ENCODE peak calls at places on chromosomes 5 and 9, in eight cellular contexts. One of them, this sample, is unnamed. For H3K27me3, the result is how much of the 10 kb centered on the place peaks cover.

GRCh38 chr5:96930058-96930457 is 5.8 kb upstream of the LNPEP start:
- DNase-seq in BJ: no peak
- DNase-seq in GM12878: no peak
- DNase-seq in transverse colon: no peak
- DNase-seq in adrenal gland: no peak
- DNase-seq in keratinocyte: no peak
- DNase-seq in stomach: no peak
- DNase-seq in CD4-positive, CD25-positive, alpha-beta regulatory T cell: no peak
- DNase-seq in this sample: no peak

GRCh38 chr9:81382281-81382680 is 307.1 kb downstream of the TLE1 start:
- DNase-seq in BJ: no peak
- DNase-seq in GM12878: no peak
- DNase-seq in transverse colon: no peak
- DNase-seq in adrenal gland: no peak
- DNase-seq in keratinocyte: no peak
- DNase-seq in stomach: no peak
- DNase-seq in CD4-positive, CD25-positive, alpha-beta regulatory T cell: no peak
- DNase-seq in this sample: no peak

GRCh38 chr9:135512904-135513303 is 8.3 kb upstream of the LCN1 start:
- DNase-seq in BJ: no peak
- DNase-seq in GM12878: no peak
- DNase-seq in transverse colon: no peak
- DNase-seq in adrenal gland: no peak
- DNase-seq in keratinocyte: no peak
- DNase-seq in stomach: no peak
- DNase-seq in CD4-positive, CD25-positive, alpha-beta regulatory T cell: no peak
- DNase-seq in this sample: no peak

GRCh38 chr5:65808261-65808741 is 86.3 kb downstream of the NLN start:
- DNase-seq in BJ: no peak
- DNase-seq in GM12878: no peak
- DNase-seq in transverse colon: no peak
- DNase-seq in adrenal gland: no peak
- DNase-seq in keratinocyte: no peak
- DNase-seq in stomach: no peak
- DNase-seq in CD4-positive, CD25-positive, alpha-beta regulatory T cell: no peak
- DNase-seq in this sample: no peak

GRCh38 chr5:82272957-82273356 is 5.2 kb downstream of the RPS23 start:
- DNase-seq in BJ: no peak
- DNase-seq in GM12878: no peak
- DNase-seq in transverse colon: no peak
- DNase-seq in adrenal gland: no peak
- DNase-seq in keratinocyte: no peak
- DNase-seq in stomach: no peak
- DNase-seq in CD4-positive, CD25-positive, alpha-beta regulatory T cell: no peak
- DNase-seq in this sample: no peak

GRCh38 chr5:173969167-173970049 is 19.6 kb upstream of the C5orf47 start:
- DNase-seq in BJ: no peak
- DNase-seq in GM12878: no peak
- DNase-seq in transverse colon: no peak
- DNase-seq in adrenal gland: no peak
- DNase-seq in keratinocyte: no peak
- DNase-seq in stomach: no peak
- DNase-seq in CD4-positive, CD25-positive, alpha-beta regulatory T cell: no peak
- DNase-seq in this sample: no peak

GRCh38 chr5:113043491-113043931 is 66.9 kb downstream of the DCP2 start:
- DNase-seq in BJ: no peak
- DNase-seq in GM12878: no peak
- DNase-seq in transverse colon: no peak
- DNase-seq in adrenal gland: no peak
- DNase-seq in keratinocyte: no peak
- DNase-seq in stomach: no peak
- DNase-seq in CD4-positive, CD25-positive, alpha-beta regulatory T cell: no peak
- DNase-seq in this sample: no peak

GRCh38 chr5:114055318-114055788 is 306.5 kb upstream of the KCNN2 start:
- DNase-seq in BJ: no peak
- DNase-seq in GM12878: no peak
- DNase-seq in transverse colon: peak
- DNase-seq in adrenal gland: peak
- DNase-seq in keratinocyte: no peak
- DNase-seq in stomach: peak
- DNase-seq in CD4-positive, CD25-positive, alpha-beta regulatory T cell: no peak
- DNase-seq in this sample: no peak

GRCh38 chr9:98209530-98209929 is 17.1 kb upstream of the CORO2A start:
- DNase-seq in BJ: no peak
- DNase-seq in GM12878: no peak
- DNase-seq in transverse colon: no peak
- DNase-seq in adrenal gland: no peak
- DNase-seq in keratinocyte: no peak
- DNase-seq in stomach: no peak
- DNase-seq in CD4-positive, CD25-positive, alpha-beta regulatory T cell: no peak
- DNase-seq in this sample: no peak

GRCh38 chr5:163758283-163758711 is 252.9 kb downstream of the MAT2B start:
- DNase-seq in BJ: no peak
- DNase-seq in GM12878: no peak
- DNase-seq in transverse colon: no peak
- DNase-seq in adrenal gland: no peak
- DNase-seq in keratinocyte: no peak
- DNase-seq in stomach: no peak
- DNase-seq in CD4-positive, CD25-positive, alpha-beta regulatory T cell: no peak
- DNase-seq in this sample: no peak

GRCh38 chr5:65981548-65981947 is 55.2 kb downstream of the ERBIN start:
- DNase-seq in BJ: no peak
- DNase-seq in GM12878: no peak
- DNase-seq in transverse colon: no peak
- DNase-seq in adrenal gland: no peak
- DNase-seq in keratinocyte: no peak
- DNase-seq in stomach: no peak
- DNase-seq in CD4-positive, CD25-positive, alpha-beta regulatory T cell: no peak
- DNase-seq in this sample: no peak

GRCh38 chr5:57653636-57654290 is 171.2 kb upstream of the ACTBL2 start:
- DNase-seq in BJ: no peak
- DNase-seq in GM12878: no peak
- DNase-seq in transverse colon: no peak
- DNase-seq in adrenal gland: no peak
- DNase-seq in keratinocyte: no peak
- DNase-seq in stomach: no peak
- DNase-seq in CD4-positive, CD25-positive, alpha-beta regulatory T cell: no peak
- DNase-seq in this sample: no peak

GRCh38 chr5:168364151-168364661 is 72.8 kb downstream of the WWC1 start:
- DNase-seq in BJ: no peak
- DNase-seq in GM12878: no peak
- DNase-seq in transverse colon: no peak
- DNase-seq in adrenal gland: no peak
- DNase-seq in keratinocyte: peak
- DNase-seq in stomach: no peak
- DNase-seq in CD4-positive, CD25-positive, alpha-beta regulatory T cell: no peak
- DNase-seq in this sample: no peak

GRCh38 chr5:78699565-78700143 is 51.1 kb upstream of the LHFPL2 start:
- DNase-seq in BJ: peak
- DNase-seq in GM12878: no peak
- DNase-seq in transverse colon: peak
- DNase-seq in adrenal gland: no peak
- DNase-seq in keratinocyte: peak
- DNase-seq in stomach: peak
- DNase-seq in CD4-positive, CD25-positive, alpha-beta regulatory T cell: no peak
- DNase-seq in this sample: peak

GRCh38 chr9:5843450-5844249 is 10.7 kb upstream of the ERMP1 start:
- DNase-seq in BJ: no peak
- DNase-seq in GM12878: no peak
- DNase-seq in transverse colon: no peak
- DNase-seq in adrenal gland: no peak
- DNase-seq in keratinocyte: no peak
- DNase-seq in stomach: no peak
- DNase-seq in CD4-positive, CD25-positive, alpha-beta regulatory T cell: no peak
- DNase-seq in this sample: no peak

GRCh38 chr5:131218392-131218791 is 45.5 kb upstream of the CDC42SE2 start:
- DNase-seq in BJ: no peak
- DNase-seq in GM12878: no peak
- DNase-seq in transverse colon: no peak
- DNase-seq in adrenal gland: no peak
- DNase-seq in keratinocyte: no peak
- DNase-seq in stomach: no peak
- DNase-seq in CD4-positive, CD25-positive, alpha-beta regulatory T cell: no peak
- DNase-seq in this sample: no peak

GRCh38 chr9:19946446-19947109 is 157.7 kb upstream of the SLC24A2 start:
- DNase-seq in BJ: no peak
- DNase-seq in GM12878: no peak
- DNase-seq in transverse colon: no peak
- DNase-seq in adrenal gland: no peak
- DNase-seq in keratinocyte: no peak
- DNase-seq in stomach: no peak
- DNase-seq in CD4-positive, CD25-positive, alpha-beta regulatory T cell: no peak
- DNase-seq in this sample: no peak

GRCh38 chr9:74942801-74943200 is 9.9 kb downstream of the C9orf40 start:
- DNase-seq in BJ: no peak
- DNase-seq in GM12878: no peak
- DNase-seq in transverse colon: no peak
- DNase-seq in adrenal gland: no peak
- DNase-seq in keratinocyte: no peak
- DNase-seq in stomach: no peak
- DNase-seq in CD4-positive, CD25-positive, alpha-beta regulatory T cell: no peak
- DNase-seq in this sample: no peak

GRCh38 chr9:108486791-108487190 is 369.0 kb downstream of the ACTL7B start:
- DNase-seq in BJ: no peak
- DNase-seq in GM12878: no peak
- DNase-seq in transverse colon: no peak
- DNase-seq in adrenal gland: no peak
- DNase-seq in keratinocyte: no peak
- DNase-seq in stomach: no peak
- DNase-seq in CD4-positive, CD25-positive, alpha-beta regulatory T cell: no peak
- DNase-seq in this sample: no peak

GRCh38 chr9:126667190-126668055 is 53.7 kb downstream of the LMX1B start:
- DNase-seq in BJ: no peak
- DNase-seq in GM12878: no peak
- DNase-seq in transverse colon: no peak
- DNase-seq in adrenal gland: no peak
- DNase-seq in keratinocyte: no peak
- DNase-seq in stomach: no peak
- DNase-seq in CD4-positive, CD25-positive, alpha-beta regulatory T cell: no peak
- DNase-seq in this sample: peak

GRCh38 chr9:126666155-126666803 is 52.6 kb downstream of the LMX1B start:
- DNase-seq in BJ: no peak
- DNase-seq in GM12878: peak
- DNase-seq in transverse colon: no peak
- DNase-seq in adrenal gland: no peak
- DNase-seq in keratinocyte: no peak
- DNase-seq in stomach: no peak
- DNase-seq in CD4-positive, CD25-positive, alpha-beta regulatory T cell: no peak
- DNase-seq in this sample: no peak

GRCh38 chr9:126664893-126665695 is 51.4 kb downstream of the LMX1B start:
- DNase-seq in BJ: no peak
- DNase-seq in GM12878: no peak
- DNase-seq in transverse colon: no peak
- DNase-seq in adrenal gland: no peak
- DNase-seq in keratinocyte: no peak
- DNase-seq in stomach: no peak
- DNase-seq in CD4-positive, CD25-positive, alpha-beta regulatory T cell: no peak
- DNase-seq in this sample: no peak

GRCh38 chr9:126663661-126664072 is 49.9 kb downstream of the LMX1B start:
- DNase-seq in BJ: no peak
- DNase-seq in GM12878: no peak
- DNase-seq in transverse colon: no peak
- DNase-seq in adrenal gland: no peak
- DNase-seq in keratinocyte: no peak
- DNase-seq in stomach: peak
- DNase-seq in CD4-positive, CD25-positive, alpha-beta regulatory T cell: no peak
- DNase-seq in this sample: no peak

DNA sequence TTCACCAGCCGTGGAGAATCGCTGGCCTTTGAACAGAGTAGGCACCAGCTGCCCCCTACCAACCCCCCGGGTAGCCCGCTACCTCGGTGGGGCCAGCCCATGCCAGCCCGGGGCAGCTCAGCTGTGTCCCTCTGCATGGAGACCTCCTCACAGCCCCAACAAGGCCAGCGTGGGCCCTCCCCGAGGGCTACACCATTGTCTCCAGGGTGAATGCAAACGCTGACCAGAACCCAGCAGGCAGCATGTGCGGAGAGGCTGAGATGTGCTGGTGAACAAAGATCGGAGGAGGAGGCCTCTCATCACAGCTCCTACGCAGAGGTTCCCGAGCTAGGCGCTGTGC is 51.9 kb downstream of the LMX1B start:
- DNase-seq in BJ: no peak
- DNase-seq in GM12878: no peak
- DNase-seq in transverse colon: no peak
- DNase-seq in adrenal gland: no peak
- DNase-seq in keratinocyte: no peak
- DNase-seq in stomach: no peak
- DNase-seq in CD4-positive, CD25-positive, alpha-beta regulatory T cell: no peak
- DNase-seq in this sample: no peak
- H3K27me3 ChIP-seq in BJ: under half
- H3K27me3 ChIP-seq in GM12878: under half
- H3K27me3 ChIP-seq in transverse colon: half or more
- H3K27me3 ChIP-seq in adrenal gland: under half
- H3K27me3 ChIP-seq in keratinocyte: under half
- H3K27me3 ChIP-seq in stomach: under half
- H3K27me3 ChIP-seq in CD4-positive, CD25-positive, alpha-beta regulatory T cell: under half
- H3K27me3 ChIP-seq in this sample: under half

GRCh38 chr9:113882636-113883164 is 6.6 kb downstream of the ZNF618 start:
- DNase-seq in BJ: no peak
- DNase-seq in GM12878: no peak
- DNase-seq in transverse colon: no peak
- DNase-seq in adrenal gland: no peak
- DNase-seq in keratinocyte: no peak
- DNase-seq in stomach: no peak
- DNase-seq in CD4-positive, CD25-positive, alpha-beta regulatory T cell: no peak
- DNase-seq in this sample: no peak
- H3K27me3 ChIP-seq in BJ: under half
- H3K27me3 ChIP-seq in GM12878: under half
- H3K27me3 ChIP-seq in transverse colon: under half
- H3K27me3 ChIP-seq in adrenal gland: under half
- H3K27me3 ChIP-seq in keratinocyte: under half
- H3K27me3 ChIP-seq in stomach: under half
- H3K27me3 ChIP-seq in CD4-positive, CD25-positive, alpha-beta regulatory T cell: under half
- H3K27me3 ChIP-seq in this sample: under half

GRCh38 chr9:130624154-130624553 is 40.2 kb upstream of the PRDM12 start:
- DNase-seq in BJ: no peak
- DNase-seq in GM12878: no peak
- DNase-seq in transverse colon: no peak
- DNase-seq in adrenal gland: no peak
- DNase-seq in keratinocyte: no peak
- DNase-seq in stomach: no peak
- DNase-seq in CD4-positive, CD25-positive, alpha-beta regulatory T cell: no peak
- DNase-seq in this sample: no peak
- H3K27me3 ChIP-seq in BJ: under half
- H3K27me3 ChIP-seq in GM12878: under half
- H3K27me3 ChIP-seq in transverse colon: under half
- H3K27me3 ChIP-seq in adrenal gland: under half
- H3K27me3 ChIP-seq in keratinocyte: under half
- H3K27me3 ChIP-seq in stomach: under half
- H3K27me3 ChIP-seq in CD4-positive, CD25-positive, alpha-beta regulatory T cell: under half
- H3K27me3 ChIP-seq in this sample: under half

DNA sequence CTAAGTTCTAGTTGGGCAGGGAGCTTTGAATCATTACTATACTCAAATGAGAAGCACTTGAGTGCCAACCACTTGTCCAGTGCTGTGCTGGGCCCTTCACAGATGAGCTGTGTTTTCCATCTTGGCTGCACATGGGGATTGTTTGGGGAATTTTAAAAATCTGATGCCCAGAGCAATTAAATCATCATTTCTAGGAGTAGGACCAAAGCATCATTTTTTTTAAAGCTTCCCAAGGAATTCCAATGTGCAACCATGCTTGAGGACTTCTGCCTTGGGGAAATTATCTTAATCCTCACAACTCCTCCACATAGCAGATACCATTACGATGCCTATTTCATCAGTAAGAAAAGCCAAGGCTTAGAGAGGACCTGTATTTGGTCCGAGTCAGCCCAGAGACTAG is 131.4 kb downstream of the TMEM174 start:
- DNase-seq in BJ: no peak
- DNase-seq in GM12878: no peak
- DNase-seq in transverse colon: no peak
- DNase-seq in adrenal gland: no peak
- DNase-seq in keratinocyte: no peak
- DNase-seq in stomach: no peak
- DNase-seq in CD4-positive, CD25-positive, alpha-beta regulatory T cell: no peak
- DNase-seq in this sample: no peak
- H3K27me3 ChIP-seq in BJ: under half
- H3K27me3 ChIP-seq in GM12878: under half
- H3K27me3 ChIP-seq in transverse colon: half or more
- H3K27me3 ChIP-seq in adrenal gland: half or more
- H3K27me3 ChIP-seq in keratinocyte: under half
- H3K27me3 ChIP-seq in stomach: half or more
- H3K27me3 ChIP-seq in CD4-positive, CD25-positive, alpha-beta regulatory T cell: under half
- H3K27me3 ChIP-seq in this sample: half or more